ENCODE peak calls at places on chromosomes 1 and 21, in five cellular contexts. Q is NCI-H69, V is T-cell, F is sciatic nerve, Z is glutamatergic neuron. H is an unnamed sample.

GRCh38 chr1:178282949-178283367 is 189.1 kb downstream of the RASAL2 start:
- DNase-seq in V (no peak), F (no peak), Z (no peak), Q (peak), H (peak)

GRCh38 chr21:41175080-41175479 is 7.1 kb downstream of the BACE2 start:
- DNase-seq in Q (peak), F (no peak), V (no peak), Z (no peak), H (no peak)

GRCh38 chr1:41754540-41754939 is 164.2 kb downstream of the HIVEP3 start:
- DNase-seq in F (no peak), V (peak), Z (no peak), Q (no peak), H (no peak)

GRCh38 chr1:17212487-17213121 is 7.7 kb downstream of the PADI1 start:
- DNase-seq in V (peak), Z (no peak), F (no peak), Q (peak), H (peak)

GRCh38 chr21:25296239-25296638 is 311.0 kb downstream of the MRPL39 start:
- DNase-seq in V (no peak), Z (no peak), Q (no peak), F (no peak), H (no peak)

GRCh38 chr1:103616362-103616761 is 865 bp upstream of the AMY2A start:
- DNase-seq in Q (no peak), F (no peak), V (no peak), Z (no peak), H (no peak)

GRCh38 chr1:2049517-2050481 is at the start of gene PRKCZ:
- DNase-seq in Q (peak), V (peak), F (no peak), Z (peak), H (peak)

GRCh38 chr21:28793043-28793442 is 199.6 kb downstream of the LTN1 start:
- DNase-seq in F (no peak), Q (no peak), V (no peak), Z (no peak), H (no peak)

GRCh38 chr1:75672528-75673393 is 51.7 kb upstream of the ACADM start:
- DNase-seq in Z (no peak), V (no peak), F (no peak), Q (no peak), H (peak)

GRCh38 chr1:31750858-31751638 is 13.1 kb downstream of the ADGRB2 start:
- DNase-seq in F (no peak), V (peak), Q (peak), Z (no peak), H (no peak)

GRCh38 chr1:171468120-171468790 is 17.1 kb upstream of the PRRC2C start:
- DNase-seq in Q (no peak), Z (no peak), F (no peak), V (no peak), H (peak)

GRCh38 chr1:32816676-32817158 is 441 bp downstream of the YARS1 start:
- DNase-seq in Q (peak), V (no peak), Z (no peak), F (no peak), H (peak)

GRCh38 chr1:224427346-224427745 is 7.3 kb downstream of the WDR26 start:
- DNase-seq in Q (no peak), Z (no peak), V (no peak), F (no peak), H (peak)

GRCh38 chr1:77430966-77431735 is 149.3 kb downstream of the AK5 start:
- DNase-seq in Q (no peak), Z (no peak), F (no peak), V (peak), H (no peak)

GRCh38 chr1:181083842-181084605 is 4.5 kb upstream of the IER5 start:
- DNase-seq in Q (peak), F (peak), Z (no peak), V (peak), H (no peak)

GRCh38 chr1:100982783-100983182 is 42.8 kb downstream of the DPH5 start:
- DNase-seq in Q (peak), F (no peak), Z (no peak), V (no peak), H (no peak)

GRCh38 chr1:54800899-54801759 is at the start of gene TTC22:
- DNase-seq in Q (peak), V (peak), Z (no peak), F (peak), H (peak)

GRCh38 chr21:43603230-43603626 is 56.1 kb downstream of the HSF2BP start:
- DNase-seq in Z (no peak), F (no peak), V (no peak), Q (no peak), H (no peak)